ENCODE peak calls at places on chromosomes 3 and 15, in seven cellular contexts. One of them, this sample, is unnamed. For H3K27me3, the result is how much of the 10 kb centered on the place peaks cover.

GRCh38 chr3:50525987-50526386 is 22.6 kb upstream of the CACNA2D2 start:
- DNase-seq in gastrocnemius medialis: no peak
- DNase-seq in psoas muscle: peak
- DNase-seq in pancreas: no peak
- DNase-seq in Panc1: no peak
- DNase-seq in breast epithelium: no peak
- DNase-seq in BJ: no peak
- DNase-seq in this sample: no peak

GRCh38 chr15:84889991-84890669 is 5.7 kb downstream of the SLC28A1 start:
- DNase-seq in gastrocnemius medialis: no peak
- DNase-seq in psoas muscle: no peak
- DNase-seq in pancreas: no peak
- DNase-seq in Panc1: no peak
- DNase-seq in breast epithelium: no peak
- DNase-seq in BJ: no peak
- DNase-seq in this sample: no peak

GRCh38 chr3:183309276-183309675 is 56.2 kb downstream of the B3GNT5 start:
- DNase-seq in gastrocnemius medialis: peak
- DNase-seq in psoas muscle: peak
- DNase-seq in pancreas: no peak
- DNase-seq in Panc1: no peak
- DNase-seq in breast epithelium: no peak
- DNase-seq in BJ: no peak
- DNase-seq in this sample: no peak

GRCh38 chr15:58543664-58544335 is 112.0 kb downstream of the LIPC start:
- DNase-seq in gastrocnemius medialis: no peak
- DNase-seq in psoas muscle: no peak
- DNase-seq in pancreas: no peak
- DNase-seq in Panc1: no peak
- DNase-seq in breast epithelium: no peak
- DNase-seq in BJ: no peak
- DNase-seq in this sample: no peak

GRCh38 chr15:89399390-89400120 is 64.9 kb upstream of the POLG start:
- DNase-seq in gastrocnemius medialis: no peak
- DNase-seq in psoas muscle: no peak
- DNase-seq in pancreas: peak
- DNase-seq in Panc1: no peak
- DNase-seq in breast epithelium: no peak
- DNase-seq in BJ: no peak
- DNase-seq in this sample: no peak

GRCh38 chr3:184500344-184500923 is 61.2 kb upstream of the EPHB3 start:
- DNase-seq in gastrocnemius medialis: no peak
- DNase-seq in psoas muscle: no peak
- DNase-seq in pancreas: no peak
- DNase-seq in Panc1: no peak
- DNase-seq in breast epithelium: no peak
- DNase-seq in BJ: no peak
- DNase-seq in this sample: no peak

GRCh38 chr3:136955813-136956212 is 2.0 kb upstream of the IL20RB start:
- DNase-seq in gastrocnemius medialis: no peak
- DNase-seq in psoas muscle: no peak
- DNase-seq in pancreas: no peak
- DNase-seq in Panc1: peak
- DNase-seq in breast epithelium: no peak
- DNase-seq in BJ: peak
- DNase-seq in this sample: peak

GRCh38 chr3:123610331-123610730 is 25.5 kb upstream of the HACD2 start:
- DNase-seq in gastrocnemius medialis: no peak
- DNase-seq in psoas muscle: no peak
- DNase-seq in pancreas: no peak
- DNase-seq in Panc1: no peak
- DNase-seq in breast epithelium: no peak
- DNase-seq in BJ: no peak
- DNase-seq in this sample: no peak

GRCh38 chr15:62124176-62124952 is 40.7 kb downstream of the C2CD4B start:
- DNase-seq in gastrocnemius medialis: no peak
- DNase-seq in psoas muscle: no peak
- DNase-seq in pancreas: no peak
- DNase-seq in Panc1: peak
- DNase-seq in breast epithelium: no peak
- DNase-seq in BJ: no peak
- DNase-seq in this sample: no peak

GRCh38 chr15:40192942-40193341 is 32.1 kb downstream of the BUB1B start:
- DNase-seq in gastrocnemius medialis: no peak
- DNase-seq in psoas muscle: no peak
- DNase-seq in pancreas: no peak
- DNase-seq in Panc1: no peak
- DNase-seq in breast epithelium: no peak
- DNase-seq in BJ: peak
- DNase-seq in this sample: no peak

GRCh38 chr3:56799251-56799882 is 2.4 kb downstream of the ARHGEF3 start:
- DNase-seq in gastrocnemius medialis: no peak
- DNase-seq in psoas muscle: no peak
- DNase-seq in pancreas: no peak
- DNase-seq in Panc1: no peak
- DNase-seq in breast epithelium: no peak
- DNase-seq in BJ: no peak
- DNase-seq in this sample: no peak

GRCh38 chr3:52456169-52456799 is 880 bp downstream of the NISCH start:
- DNase-seq in gastrocnemius medialis: no peak
- DNase-seq in psoas muscle: no peak
- DNase-seq in pancreas: no peak
- DNase-seq in Panc1: no peak
- DNase-seq in breast epithelium: no peak
- DNase-seq in BJ: no peak
- DNase-seq in this sample: no peak

GRCh38 chr3:181713300-181713647 is 1.5 kb downstream of the SOX2 start:
- DNase-seq in gastrocnemius medialis: no peak
- DNase-seq in psoas muscle: no peak
- DNase-seq in pancreas: no peak
- DNase-seq in Panc1: no peak
- DNase-seq in breast epithelium: no peak
- DNase-seq in BJ: no peak
- DNase-seq in this sample: no peak

GRCh38 chr3:181711325-181712135 is at the start of gene SOX2:
- DNase-seq in gastrocnemius medialis: no peak
- DNase-seq in psoas muscle: peak
- DNase-seq in pancreas: peak
- DNase-seq in Panc1: no peak
- DNase-seq in breast epithelium: no peak
- DNase-seq in BJ: no peak
- DNase-seq in this sample: peak

GRCh38 chr3:181712190-181712504 is 422 bp downstream of the SOX2 start:
- DNase-seq in gastrocnemius medialis: no peak
- DNase-seq in psoas muscle: no peak
- DNase-seq in pancreas: no peak
- DNase-seq in Panc1: no peak
- DNase-seq in breast epithelium: no peak
- DNase-seq in BJ: no peak
- DNase-seq in this sample: no peak

GRCh38 chr3:181713673-181714270 is 2.0 kb downstream of the SOX2 start:
- DNase-seq in gastrocnemius medialis: no peak
- DNase-seq in psoas muscle: no peak
- DNase-seq in pancreas: no peak
- DNase-seq in Panc1: no peak
- DNase-seq in breast epithelium: no peak
- DNase-seq in BJ: no peak
- DNase-seq in this sample: no peak

DNA sequence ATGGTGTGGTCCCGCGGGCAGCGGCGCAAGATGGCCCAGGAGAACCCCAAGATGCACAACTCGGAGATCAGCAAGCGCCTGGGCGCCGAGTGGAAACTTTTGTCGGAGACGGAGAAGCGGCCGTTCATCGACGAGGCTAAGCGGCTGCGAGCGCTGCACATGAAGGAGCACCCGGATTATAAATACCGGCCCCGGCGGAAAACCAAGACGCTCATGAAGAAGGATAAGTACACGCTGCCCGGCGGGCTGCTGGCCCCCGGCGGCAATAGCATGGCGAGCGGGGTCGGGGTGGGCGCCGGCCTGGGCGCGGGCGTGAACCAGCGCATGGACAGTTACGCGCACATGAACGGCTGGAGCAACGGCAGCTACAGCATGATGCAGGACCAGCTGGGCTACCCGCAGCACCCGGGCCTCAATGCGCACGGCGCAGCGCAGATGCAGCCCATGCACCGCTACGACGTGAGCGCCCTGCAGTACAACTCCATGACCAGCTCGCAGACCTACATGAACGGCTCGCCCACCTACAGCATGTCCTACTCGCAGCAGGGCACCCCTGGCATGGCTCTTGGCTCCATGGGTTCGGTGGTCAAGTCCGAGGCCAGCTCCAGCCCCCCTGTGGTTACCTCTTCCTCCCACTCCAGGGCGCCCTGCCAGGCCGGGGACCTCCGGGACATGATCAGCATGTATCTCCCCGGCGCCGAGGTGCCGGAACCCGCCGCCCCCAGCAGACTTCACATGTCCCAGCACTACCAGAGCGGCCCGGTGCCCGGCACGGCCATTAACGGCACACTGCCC is 977 bp downstream of the SOX2 start:
- DNase-seq in gastrocnemius medialis: no peak
- DNase-seq in psoas muscle: no peak
- DNase-seq in pancreas: no peak
- DNase-seq in Panc1: no peak
- DNase-seq in breast epithelium: no peak
- DNase-seq in BJ: no peak
- DNase-seq in this sample: no peak
- H3K4me3 ChIP-seq in gastrocnemius medialis: peak
- H3K4me3 ChIP-seq in psoas muscle: peak
- H3K4me3 ChIP-seq in pancreas: no peak
- H3K4me3 ChIP-seq in Panc1: peak
- H3K4me3 ChIP-seq in breast epithelium: peak
- H3K4me3 ChIP-seq in BJ: no peak
- H3K4me3 ChIP-seq in this sample: peak

GRCh38 chr15:22788004-22788403 is 1.6 kb downstream of the NIPA1 start:
- DNase-seq in gastrocnemius medialis: no peak
- DNase-seq in psoas muscle: no peak
- DNase-seq in pancreas: no peak
- DNase-seq in Panc1: no peak
- DNase-seq in breast epithelium: no peak
- DNase-seq in BJ: no peak
- DNase-seq in this sample: no peak

DNA sequence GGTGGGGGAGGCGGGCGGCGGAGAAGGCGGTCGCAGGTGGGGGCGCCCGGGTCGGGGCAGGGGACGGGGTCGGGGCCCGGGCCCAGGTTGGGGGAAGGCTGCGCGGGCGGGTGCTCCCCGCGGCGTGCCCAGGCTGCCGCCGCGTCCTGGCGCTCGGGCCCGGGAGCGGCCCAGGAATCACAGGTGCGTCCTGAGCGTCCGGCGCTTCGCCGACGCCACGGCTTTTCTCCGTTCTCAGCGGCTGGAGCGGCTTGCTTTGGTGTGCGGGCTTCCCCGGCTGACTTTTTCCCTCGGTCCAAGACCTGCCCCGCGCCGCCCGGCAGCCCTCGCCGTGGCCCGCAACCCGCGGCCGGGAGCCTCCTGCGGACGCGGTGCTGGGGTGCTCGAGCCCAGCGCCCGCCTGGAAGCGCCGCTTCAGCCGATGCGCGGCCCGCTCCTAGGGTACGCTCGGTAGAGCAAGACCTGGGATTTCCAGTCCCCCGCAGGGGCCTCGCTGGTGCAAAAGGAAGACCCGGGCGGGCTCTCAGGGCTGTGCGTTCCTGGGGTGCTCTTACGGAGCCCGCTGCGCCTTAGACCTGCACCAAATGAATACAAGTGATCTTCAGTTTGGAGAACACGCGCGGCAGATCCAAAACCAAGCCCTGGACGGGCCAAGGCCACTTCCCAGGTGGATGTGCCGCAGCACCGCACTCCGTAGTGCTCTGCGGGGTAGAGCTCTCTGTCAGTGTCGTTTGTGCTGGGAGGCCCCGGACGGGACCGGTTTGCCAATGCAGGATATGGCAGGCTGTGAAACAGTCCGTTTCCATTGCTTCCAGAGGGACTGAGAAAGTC is 639 bp downstream of the NIPA1 start:
- DNase-seq in gastrocnemius medialis: no peak
- DNase-seq in psoas muscle: peak
- DNase-seq in pancreas: peak
- DNase-seq in Panc1: no peak
- DNase-seq in breast epithelium: no peak
- DNase-seq in BJ: no peak
- DNase-seq in this sample: no peak
- TF ChIP-seq CTCF in gastrocnemius medialis: no peak
- TF ChIP-seq CTCF in psoas muscle: no peak
- TF ChIP-seq CTCF in pancreas: no peak
- TF ChIP-seq CTCF in Panc1: no peak
- TF ChIP-seq CTCF in breast epithelium: no peak
- TF ChIP-seq CTCF in BJ: no peak
- TF ChIP-seq CTCF in this sample: no peak

GRCh38 chr3:187913617-187914033 is 168.4 kb upstream of the BCL6 start:
- DNase-seq in gastrocnemius medialis: no peak
- DNase-seq in psoas muscle: no peak
- DNase-seq in pancreas: no peak
- DNase-seq in Panc1: peak
- DNase-seq in breast epithelium: no peak
- DNase-seq in BJ: no peak
- DNase-seq in this sample: no peak

GRCh38 chr3:187909871-187910270 is 164.6 kb upstream of the BCL6 start:
- DNase-seq in gastrocnemius medialis: no peak
- DNase-seq in psoas muscle: no peak
- DNase-seq in pancreas: no peak
- DNase-seq in Panc1: no peak
- DNase-seq in breast epithelium: no peak
- DNase-seq in BJ: no peak
- DNase-seq in this sample: no peak

GRCh38 chr3:187914231-187914630 is 169.0 kb upstream of the BCL6 start:
- DNase-seq in gastrocnemius medialis: peak
- DNase-seq in psoas muscle: no peak
- DNase-seq in pancreas: no peak
- DNase-seq in Panc1: no peak
- DNase-seq in breast epithelium: peak
- DNase-seq in BJ: no peak
- DNase-seq in this sample: no peak

GRCh38 chr3:187916072-187916471 is 170.8 kb upstream of the BCL6 start:
- DNase-seq in gastrocnemius medialis: no peak
- DNase-seq in psoas muscle: no peak
- DNase-seq in pancreas: no peak
- DNase-seq in Panc1: no peak
- DNase-seq in breast epithelium: no peak
- DNase-seq in BJ: no peak
- DNase-seq in this sample: no peak

GRCh38 chr3:187912007-187912406 is 166.7 kb upstream of the BCL6 start:
- DNase-seq in gastrocnemius medialis: no peak
- DNase-seq in psoas muscle: no peak
- DNase-seq in pancreas: no peak
- DNase-seq in Panc1: no peak
- DNase-seq in breast epithelium: no peak
- DNase-seq in BJ: no peak
- DNase-seq in this sample: no peak
- H3K27me3 ChIP-seq in gastrocnemius medialis: under half
- H3K27me3 ChIP-seq in psoas muscle: under half
- H3K27me3 ChIP-seq in pancreas: under half
- H3K27me3 ChIP-seq in Panc1: under half
- H3K27me3 ChIP-seq in breast epithelium: under half
- H3K27me3 ChIP-seq in BJ: under half
- H3K27me3 ChIP-seq in this sample: under half

DNA sequence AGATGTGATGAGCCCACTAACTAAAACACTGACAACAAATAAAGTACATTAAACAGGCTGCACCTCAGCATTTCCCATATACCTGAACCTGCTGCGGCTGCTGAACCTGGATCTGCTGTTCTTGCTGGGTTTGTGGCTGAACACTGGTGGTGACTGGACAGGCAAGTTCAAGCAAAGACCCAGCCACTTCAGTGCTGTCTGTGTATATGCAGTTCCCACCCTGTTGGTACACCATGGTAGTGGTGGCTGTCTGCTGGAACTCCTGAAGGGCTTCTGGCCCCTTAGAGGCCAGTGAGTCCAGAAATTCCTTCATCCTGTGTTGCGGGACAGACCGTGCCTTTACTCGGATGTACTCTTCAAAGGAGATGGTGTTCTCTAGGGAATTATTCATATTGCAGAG is 17.2 kb downstream of the QRICH1 start:
- DNase-seq in gastrocnemius medialis: no peak
- DNase-seq in psoas muscle: no peak
- DNase-seq in pancreas: no peak
- DNase-seq in Panc1: no peak
- DNase-seq in breast epithelium: no peak
- DNase-seq in BJ: no peak
- DNase-seq in this sample: no peak
- H3K4me3 ChIP-seq in gastrocnemius medialis: no peak
- H3K4me3 ChIP-seq in psoas muscle: no peak
- H3K4me3 ChIP-seq in pancreas: no peak
- H3K4me3 ChIP-seq in Panc1: no peak
- H3K4me3 ChIP-seq in breast epithelium: no peak
- H3K4me3 ChIP-seq in BJ: no peak
- H3K4me3 ChIP-seq in this sample: no peak

This sample was measured in kidney epithelial cell.